ENCODE peak calls at places on chromosomes 1 and 21, in six cellular contexts. P, C, K, V, U and B are unnamed samples.

GRCh38 chr1:36382669-36383068 is 3.1 kb downstream of the STK40 start:
- DNase-seq in V (no peak), K (no peak), P (no peak), C (no peak), U (no peak), B (no peak)

GRCh38 chr1:235984041-235984820 is 80.7 kb downstream of the NID1 start:
- DNase-seq in U (no peak), P (no peak), K (no peak), V (no peak), C (no peak), B (no peak)

GRCh38 chr1:48492392-48492791 is 20.4 kb upstream of the SPATA6 start:
- DNase-seq in V (no peak), K (no peak), P (no peak), U (no peak), C (no peak), B (no peak)

GRCh38 chr1:91283421-91283726 is 121.3 kb downstream of the HFM1 start:
- DNase-seq in P (no peak), C (no peak), K (no peak), U (no peak), V (no peak), B (no peak)

GRCh38 chr1:221335161-221336101 is 406.5 kb downstream of the DUSP10 start:
- DNase-seq in C (no peak), U (peak), K (peak), P (no peak), V (peak), B (peak)

GRCh38 chr1:216521477-216521876 is 98.2 kb upstream of the USH2A start:
- DNase-seq in K (no peak), P (no peak), U (no peak), C (no peak), V (no peak), B (no peak)

GRCh38 chr1:52028328-52028727 is 5.3 kb downstream of the KTI12 start:
- DNase-seq in V (no peak), U (no peak), P (no peak), K (no peak), C (no peak), B (no peak)

GRCh38 chr1:234260578-234260977 is 112.7 kb upstream of the COA6 start:
- DNase-seq in U (no peak), C (no peak), V (no peak), P (no peak), K (no peak), B (no peak)

GRCh38 chr1:94654031-94654430 is 112.5 kb upstream of the F3 start:
- DNase-seq in U (no peak), C (no peak), P (no peak), K (no peak), V (no peak), B (peak)

GRCh38 chr21:26840912-26841311 is 4.3 kb downstream of the ADAMTS1 start:
- DNase-seq in U (no peak), C (no peak), P (no peak), K (no peak), V (peak), B (no peak)

GRCh38 chr1:6464514-6464836 is 1.5 kb downstream of the TNFRSF25 start:
- DNase-seq in U (no peak), C (no peak), V (no peak), K (no peak), P (peak), B (no peak)

GRCh38 chr1:167631386-167631941 is 1.4 kb downstream of the RCSD1 start:
- DNase-seq in K (no peak), U (no peak), V (no peak), P (no peak), C (no peak), B (no peak)
- H3K4me3 ChIP-seq in K (no peak), U (no peak), V (peak), P (peak), C (peak), B (no peak)

GRCh38 chr1:93613895-93614294 is 67.7 kb downstream of the BCAR3 start:
- DNase-seq in C (no peak), K (no peak), V (peak), P (no peak), U (peak), B (no peak)
- H3K4me3 ChIP-seq in C (no peak), K (peak), V (peak), P (peak), U (no peak), B (no peak)

DNA sequence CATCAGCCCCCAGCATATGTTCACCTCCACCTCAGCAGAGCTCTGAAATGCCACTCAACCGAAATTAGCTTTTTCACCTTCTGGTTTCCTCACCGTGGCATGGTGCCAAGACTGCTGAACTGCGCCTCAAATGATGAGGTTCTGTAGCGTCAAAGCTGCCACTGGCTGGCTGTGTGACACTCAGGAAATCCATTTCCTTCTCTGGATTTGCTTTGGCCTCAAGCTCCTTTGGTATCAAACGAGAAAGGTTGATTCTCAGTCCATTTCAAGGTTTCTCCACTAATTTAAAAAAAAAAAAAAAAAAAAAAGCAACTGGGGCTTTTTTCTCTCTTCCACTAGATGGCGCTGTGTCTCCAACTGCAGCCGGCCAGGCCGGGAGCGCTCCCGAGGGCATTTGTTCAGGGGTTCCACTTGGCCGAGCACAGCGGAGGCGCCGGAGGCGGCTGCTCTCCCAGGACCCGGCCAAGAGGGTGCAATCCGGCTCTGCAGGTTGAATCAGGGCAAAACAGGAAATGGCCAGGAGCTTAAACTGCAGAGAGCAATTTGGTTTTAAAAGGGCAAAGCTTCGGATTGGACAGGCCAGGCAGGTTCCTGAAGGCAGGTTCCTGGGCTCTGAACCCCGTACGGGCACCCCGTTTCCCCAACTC is 26.5 kb upstream of the PLA2G2C start:
- DNase-seq in V (peak), U (peak), K (no peak), P (peak), C (peak), B (no peak)
- H3K4me3 ChIP-seq in V (no peak), U (no peak), K (no peak), P (no peak), C (no peak), B (no peak)

GRCh38 chr1:25174730-25175612 is 57.3 kb downstream of the SYF2 start:
- DNase-seq in K (no peak), U (no peak), P (no peak), V (no peak), C (no peak), B (no peak)
- H3K4me3 ChIP-seq in K (no peak), U (no peak), P (no peak), V (no peak), C (no peak), B (no peak)

GRCh38 chr1:70707214-70707613 is 296.1 kb downstream of the CTH start:
- DNase-seq in P (no peak), K (no peak), C (no peak), V (no peak), U (no peak), B (no peak)
- H3K4me3 ChIP-seq in P (no peak), K (no peak), C (no peak), V (no peak), U (peak), B (no peak)

DNA sequence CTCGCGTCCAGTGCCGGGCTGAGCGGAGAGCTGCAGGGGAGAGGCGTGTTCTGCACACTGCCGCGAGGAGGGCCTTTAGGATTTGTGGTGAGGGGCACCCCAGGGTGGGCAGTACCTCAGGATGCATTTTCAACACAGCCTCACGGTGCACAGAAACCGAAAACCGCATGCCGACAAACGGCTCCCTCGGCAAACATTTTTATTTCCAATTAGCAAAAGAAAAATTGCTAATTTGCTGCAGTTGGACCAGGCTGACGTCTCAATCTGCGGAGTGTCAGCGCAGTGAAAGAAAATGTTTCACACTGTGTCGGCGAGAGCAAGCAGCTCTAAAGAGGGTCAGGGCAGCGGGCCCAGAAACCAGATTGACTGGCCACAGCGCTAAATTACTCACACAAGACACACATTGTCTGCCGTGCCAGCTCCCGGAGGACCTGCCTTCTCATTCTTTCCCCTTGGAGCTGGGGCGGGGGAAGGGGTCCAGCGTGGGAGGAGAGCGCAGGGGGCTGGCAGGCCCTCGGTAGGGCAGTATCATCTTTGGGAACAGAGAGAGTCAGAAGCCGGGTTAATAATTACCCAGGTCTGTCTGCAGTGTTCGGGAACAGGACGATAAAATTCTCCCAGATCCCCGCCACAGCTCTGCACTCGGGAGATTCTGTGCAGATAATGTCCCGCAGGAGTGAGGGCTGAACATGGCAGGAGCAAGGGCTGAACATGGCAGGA is 150.2 kb downstream of the PRDM16 start:
- DNase-seq in C (no peak), P (peak), U (peak), K (peak), V (peak), B (no peak)
- H3K4me3 ChIP-seq in C (no peak), P (no peak), U (no peak), K (no peak), V (no peak), B (no peak)